ENCODE peak calls at places on chromosomes 3 and 15, in four cellular contexts. E is A549, F is IMR-90, S is K562. W is an unnamed sample.

GRCh38 chr15:91448245-91448644 is 348.2 kb downstream of the SV2B start:
- DNase-seq in E (no peak), S (no peak), F (no peak), W (no peak)

GRCh38 chr3:111072016-111072891 is 638 bp downstream of the NECTIN3 start:
- DNase-seq in E (peak; percentile 7), S (no peak), F (peak; percentile 25), W (no peak)

GRCh38 chr15:95174281-95174680 is 942.9 kb downstream of the MCTP2 start:
- DNase-seq in S (no peak), F (peak; percentile 6), E (no peak), W (no peak)

GRCh38 chr3:141080407-141080806 is 29.3 kb downstream of the SPSB4 start:
- DNase-seq in S (no peak), E (no peak), F (no peak), W (no peak)

GRCh38 chr3:16113704-16114103 is 60.8 kb upstream of the GALNT15 start:
- DNase-seq in S (no peak), F (peak; percentile 91), E (no peak), W (no peak)

GRCh38 chr3:172506094-172506493 is 17.1 kb downstream of the TNFSF10 start:
- DNase-seq in F (no peak), E (no peak), S (no peak), W (no peak)

GRCh38 chr15:73621286-73621826 is 11.8 kb downstream of the NPTN start:
- DNase-seq in F (no peak), S (no peak), E (no peak), W (no peak)

GRCh38 chr3:149547413-149547812 is 72.9 kb downstream of the TM4SF4 start:
- DNase-seq in F (peak; percentile 63), E (no peak), S (no peak), W (no peak)

GRCh38 chr3:144104146-144104545 is 132.5 kb downstream of the DIPK2A start:
- DNase-seq in F (no peak), S (no peak), E (no peak), W (no peak)

GRCh38 chr15:74202461-74203401 is at the start of gene STRA6:
- DNase-seq in E (peak; percentile 75), S (peak; percentile 68), F (no peak), W (no peak)

GRCh38 chr15:88981244-88982215 is 68.4 kb upstream of the MFGE8 start:
- DNase-seq in F (no peak), S (no peak), E (peak; percentile 66), W (no peak)

GRCh38 chr3:11060500-11061251 is 68.1 kb downstream of the SLC6A1 start:
- DNase-seq in E (peak; percentile 75), F (peak; percentile 50), S (peak; percentile 77), W (no peak)

GRCh38 chr3:191348098-191348497 is 17.8 kb upstream of the UTS2B start:
- DNase-seq in E (no peak), F (no peak), S (no peak), W (no peak)

GRCh38 chr3:151008699-151009098 is 36.2 kb upstream of the CLRN1 start:
- DNase-seq in S (no peak), E (peak; percentile 8), F (peak; percentile 66), W (no peak)

GRCh38 chr3:169390310-169390731 is 273.2 kb downstream of the MECOM start:
- DNase-seq in S (no peak), E (no peak), F (no peak), W (peak; percentile 1)

GRCh38 chr3:122745365-122746021 is 48.1 kb downstream of the HSPBAP1 start:
- DNase-seq in E (no peak), F (peak; percentile 90), S (no peak), W (no peak)

GRCh38 chr15:48478581-48478980 is 147.4 kb downstream of the DUT start:
- DNase-seq in F (no peak), E (no peak), S (no peak), W (no peak)

GRCh38 chr3:127383656-127384179 is 95.9 kb upstream of the PRR20G start:
- DNase-seq in F (no peak), S (no peak), E (no peak), W (no peak)

GRCh38 chr3:25603703-25604102 is 61.0 kb downstream of the TOP2B start:
- DNase-seq in F (no peak), E (no peak), S (no peak), W (no peak)

GRCh38 chr3:32334675-32335074 is 57.0 kb upstream of the CMTM7 start:
- DNase-seq in F (no peak), S (no peak), E (no peak), W (no peak)
- TF ChIP-seq ELK1 in F (no peak), S (no peak), E (no peak), W (no peak)

GRCh38 chr15:60326824-60327654 is 70.7 kb downstream of the ANXA2 start:
- DNase-seq in F (peak; percentile 52), S (peak; percentile 55), E (no peak), W (no peak)
- TF ChIP-seq ELK1 in F (no peak), S (no peak), E (no peak), W (no peak)

DNA sequence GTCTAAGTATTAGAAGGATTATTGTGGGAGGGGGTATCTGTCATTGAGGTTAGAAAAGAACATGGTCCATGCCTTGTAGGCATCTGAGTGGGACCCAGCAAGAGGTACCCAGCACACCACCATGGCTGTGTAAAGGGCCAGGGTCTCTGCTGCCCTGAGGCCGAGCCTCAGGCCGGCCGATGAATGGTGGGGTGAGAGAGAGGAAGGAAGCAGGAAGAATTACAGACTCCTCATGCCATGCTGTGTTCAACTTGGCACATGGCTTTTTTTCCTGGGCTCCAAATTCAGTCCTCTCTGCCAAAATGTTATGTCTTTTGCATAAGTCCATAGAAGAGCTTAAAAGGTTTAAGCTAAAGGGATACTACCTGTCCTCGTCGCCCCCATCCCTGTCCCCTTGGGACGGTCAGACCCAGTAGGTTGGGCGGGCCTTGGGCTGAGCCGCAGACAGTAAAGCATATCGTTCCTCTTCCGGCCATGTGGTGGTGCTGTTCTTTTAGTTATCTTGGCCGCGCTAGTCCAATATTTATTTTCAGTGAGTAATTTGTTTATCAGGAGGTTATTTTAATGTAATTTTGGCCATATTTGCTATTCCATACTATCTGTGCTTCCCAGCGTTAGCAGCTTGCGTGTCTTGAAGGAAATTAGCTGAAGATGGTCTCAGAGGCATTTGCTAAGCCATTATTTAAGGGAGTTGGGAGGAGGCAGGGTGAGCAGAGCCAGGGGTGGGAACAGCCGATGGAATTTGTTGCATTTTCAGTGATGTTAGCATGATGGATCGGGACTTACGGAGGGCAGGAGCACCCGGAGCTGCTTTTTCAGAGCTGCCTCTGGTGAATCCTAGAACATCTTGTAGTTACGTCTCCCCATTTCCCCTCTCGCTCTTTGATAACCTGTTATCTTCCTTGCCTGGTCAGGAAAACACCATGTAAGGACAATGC is 152.5 kb downstream of the AGBL1 start:
- DNase-seq in S (no peak), E (peak; percentile 25), F (no peak), W (no peak)
- TF ChIP-seq ELK1 in S (no peak), E (no peak), F (no peak), W (no peak)

GRCh38 chr3:154936196-154936595 is 143.9 kb upstream of the MME start:
- DNase-seq in S (no peak), F (peak; percentile 10), E (no peak), W (no peak)

GRCh38 chr3:154926721-154927120 is 153.4 kb upstream of the MME start:
- DNase-seq in S (no peak), E (no peak), F (no peak), W (no peak)

GRCh38 chr3:154933581-154933980 is 146.5 kb upstream of the MME start:
- DNase-seq in E (no peak), S (no peak), F (no peak), W (no peak)

GRCh38 chr3:154932633-154933032 is 147.5 kb upstream of the MME start:
- DNase-seq in F (no peak), S (no peak), E (no peak), W (no peak)

DNA sequence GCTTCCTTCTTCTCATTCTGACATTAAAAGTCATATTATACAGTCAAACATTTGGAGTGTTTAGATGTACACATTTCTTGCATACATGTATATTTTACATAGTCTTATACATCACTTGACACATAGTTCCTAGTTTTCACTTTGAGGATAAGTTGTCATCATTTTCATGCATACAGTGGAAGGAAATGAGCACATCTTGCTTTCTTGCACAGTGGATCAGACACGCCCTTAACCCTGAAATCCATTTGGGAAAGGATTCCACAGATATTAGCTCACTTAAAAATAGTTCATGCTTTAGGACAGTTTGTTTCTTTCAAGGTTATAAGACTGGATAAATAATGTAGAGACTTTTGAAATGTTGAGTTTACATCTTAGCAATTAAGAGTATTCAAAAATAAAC is 148.6 kb upstream of the MME start:
- DNase-seq in E (no peak), F (peak; percentile 79), S (no peak), W (no peak)
- TF ChIP-seq ELK1 in E (no peak), F (no peak), S (no peak), W (no peak)

GRCh38 chr3:171192176-171192854 is 165.8 kb upstream of the SLC2A2 start:
- DNase-seq in E (peak; percentile 1), F (peak; percentile 94), S (peak; percentile 60), W (no peak)
- TF ChIP-seq ELK1 in E (no peak), F (no peak), S (no peak), W (no peak)

GRCh38 chr15:58731756-58732535 is 17.6 kb downstream of the ADAM10 start:
- DNase-seq in F (peak; percentile 77), E (peak; percentile 47), S (peak; percentile 15), W (no peak)
- TF ChIP-seq ELK1 in F (no peak), E (no peak), S (no peak), W (no peak)

GRCh38 chr15:57340673-57341259 is 35.5 kb upstream of the CGNL1 start:
- DNase-seq in F (peak; percentile 65), S (peak; percentile 77), E (peak; percentile 50), W (peak; percentile 15)
- TF ChIP-seq ELK1 in F (no peak), S (no peak), E (no peak), W (no peak)

DNA sequence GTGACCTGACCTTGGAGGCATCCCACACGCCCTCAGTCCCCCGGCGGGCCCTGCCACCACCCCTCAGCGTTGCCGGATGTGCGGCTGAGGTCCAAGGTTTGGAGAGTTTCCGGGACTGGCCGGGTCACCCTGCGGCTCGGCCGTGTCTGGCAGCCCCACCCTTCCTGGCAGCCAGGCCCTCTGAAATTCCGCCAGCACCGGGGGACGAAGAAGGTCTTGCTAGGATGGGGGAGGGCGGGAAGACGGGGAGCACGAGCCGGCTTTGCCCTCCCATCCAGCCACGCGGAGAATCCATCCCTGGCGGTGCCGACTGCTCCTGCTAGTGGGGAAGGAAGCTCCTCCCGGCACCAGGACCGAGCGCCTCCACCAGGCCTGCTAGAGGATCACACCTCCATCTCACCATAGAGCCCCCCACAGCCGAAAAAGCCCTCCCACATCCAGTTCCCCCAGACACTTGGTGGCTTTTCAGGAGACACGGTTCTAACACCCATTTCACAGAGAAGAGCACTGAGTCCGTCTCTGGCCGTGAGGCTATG is 81.5 kb downstream of the CPN2 start:
- DNase-seq in S (peak; percentile 45), F (no peak), E (no peak), W (no peak)
- TF ChIP-seq ELK1 in S (no peak), F (no peak), E (no peak), W (no peak)

W was measured in GM12878.